ENCODE peak calls at places on chromosomes 6 and 20, in ten cellular contexts. E is CD4-positive, alpha-beta memory T cell; L is body of pancreas; R is AG04449; G is stimulated activated CD4-positive, alpha-beta T cell treated with anti-CD3 and anti-CD28 coated beads, Interleukin-1b, Interleukin-23, amount 100 ng/mL, for 24 hours; X is HEK293T; V is substantia nigra; Z is non-pigmented ciliary epithelial cell; Y is activated effector memory CD4-positive, alpha-beta T cell treated with anti-CD3 and anti-CD28 coated beads, Interleukin-2, amount 50 U/mL, for 16 hours; N is AG04450. I is an unnamed sample.

GRCh38 chr20:24100370-24101011 is 111.9 kb upstream of the GGTLC1 start:
- DNase-seq in E (peak), L (peak), R (no peak), G (peak), X (peak), V (peak), Z (no peak), Y (peak), N (no peak), I (peak)

GRCh38 chr6:89574860-89575561 is 63.5 kb downstream of the LYRM2 start:
- DNase-seq in E (no peak), L (no peak), R (no peak), G (no peak), X (no peak), V (no peak), Z (no peak), Y (no peak), N (no peak), I (no peak)

GRCh38 chr6:2970034-2970685 is 1.2 kb downstream of the SERPINB6 start:
- DNase-seq in E (no peak), L (no peak), R (no peak), G (no peak), X (no peak), V (no peak), Z (no peak), Y (no peak), N (no peak), I (no peak)

GRCh38 chr6:84278311-84278710 is 50.9 kb upstream of the CEP162 start:
- DNase-seq in E (no peak), L (no peak), R (no peak), G (no peak), X (no peak), V (no peak), Z (no peak), Y (no peak), N (no peak), I (no peak)

GRCh38 chr20:30168025-30168799 is 1089.3 kb upstream of the DEFB115 start:
- DNase-seq in E (peak), L (peak), R (no peak), G (no peak), X (no peak), V (no peak), Z (no peak), Y (peak), N (no peak), I (no peak)

GRCh38 chr20:36821964-36822437 is 48.4 kb upstream of the DSN1 start:
- DNase-seq in E (no peak), L (no peak), R (no peak), G (no peak), X (no peak), V (peak), Z (no peak), Y (no peak), N (no peak), I (no peak)

GRCh38 chr6:24721461-24722215 is 2.7 kb upstream of the C6orf62 start:
- DNase-seq in E (peak), L (peak), R (peak), G (no peak), X (no peak), V (no peak), Z (no peak), Y (no peak), N (no peak), I (no peak)

GRCh38 chr6:125781307-125781868 is 9.4 kb upstream of the NCOA7 start:
- DNase-seq in E (peak), L (peak), R (no peak), G (no peak), X (no peak), V (no peak), Z (no peak), Y (peak), N (no peak), I (no peak)

GRCh38 chr20:16111132-16111852 is 462.0 kb downstream of the KIF16B start:
- DNase-seq in E (no peak), L (no peak), R (no peak), G (no peak), X (no peak), V (no peak), Z (no peak), Y (no peak), N (no peak), I (no peak)

GRCh38 chr6:11613858-11614257 is 76.3 kb downstream of the TMEM170B start:
- DNase-seq in E (no peak), L (no peak), R (peak), G (no peak), X (no peak), V (no peak), Z (peak), Y (no peak), N (peak), I (no peak)

GRCh38 chr6:28537509-28538140 is 11.9 kb downstream of the GPX5 start:
- DNase-seq in E (peak), L (no peak), R (no peak), G (no peak), X (no peak), V (no peak), Z (no peak), Y (no peak), N (no peak), I (no peak)

GRCh38 chr20:19699132-19699971 is 58.7 kb upstream of the RIN2 start:
- DNase-seq in E (no peak), L (no peak), R (peak), G (no peak), X (no peak), V (no peak), Z (peak), Y (no peak), N (peak), I (no peak)

GRCh38 chr20:7859371-7859802 is 80.9 kb downstream of the HAO1 start:
- DNase-seq in E (no peak), L (peak), R (no peak), G (no peak), X (peak), V (no peak), Z (no peak), Y (no peak), N (no peak), I (no peak)

GRCh38 chr20:53622247-53623114 is 28.8 kb upstream of the ZNF217 start:
- DNase-seq in E (no peak), L (peak), R (no peak), G (no peak), X (no peak), V (no peak), Z (no peak), Y (peak), N (no peak), I (no peak)

GRCh38 chr20:43220612-43221011 is 30.9 kb upstream of the PTPRT start:
- DNase-seq in E (no peak), L (no peak), R (no peak), G (no peak), X (no peak), V (no peak), Z (peak), Y (no peak), N (no peak), I (no peak)